ENCODE peak calls at places on chromosomes 2 and 18, in five cellular contexts. D is HEK293T, H is upper lobe of right lung, C is nucleus accumbens, X is PC-9. Y is an unnamed sample.

GRCh38 chr2:142131016-142131714 is at the start of gene LRP1B:
- DNase-seq in D (peak), H (peak), C (peak), X (peak), Y (peak)

GRCh38 chr2:173644146-173644545 is 289.5 kb downstream of the CDCA7 start:
- DNase-seq in D (no peak), H (no peak), C (no peak), X (no peak), Y (no peak)

GRCh38 chr2:50448556-50448955 is 583.4 kb downstream of the NRXN1 start:
- DNase-seq in D (no peak), H (no peak), C (no peak), X (no peak), Y (no peak)

GRCh38 chr2:7007846-7008741 is 90.9 kb downstream of the RNF144A start:
- DNase-seq in D (no peak), H (peak), C (peak), X (peak), Y (peak)

GRCh38 chr2:64595397-64596160 is 58.1 kb downstream of the SERTAD2 start:
- DNase-seq in D (no peak), H (no peak), C (no peak), X (no peak), Y (peak)

GRCh38 chr2:109604597-109604996 is 9.2 kb downstream of the SEPTIN10 start:
- DNase-seq in D (no peak), H (peak), C (no peak), X (peak), Y (peak)

GRCh38 chr2:190023860-190024259 is 38.7 kb downstream of the MSTN start:
- DNase-seq in D (peak), H (no peak), C (no peak), X (no peak), Y (peak)

GRCh38 chr2:100877555-100877954 is 57.6 kb downstream of the NPAS2 start:
- DNase-seq in D (no peak), H (no peak), C (no peak), X (no peak), Y (no peak)

GRCh38 chr18:78510636-78511035 is 469.0 kb upstream of the SALL3 start:
- DNase-seq in D (no peak), H (no peak), C (no peak), X (no peak), Y (no peak)

GRCh38 chr2:154293864-154294263 is 404.6 kb upstream of the KCNJ3 start:
- DNase-seq in D (no peak), H (no peak), C (no peak), X (no peak), Y (no peak)

GRCh38 chr2:235576337-235576910 is 82.6 kb downstream of the AGAP1 start:
- DNase-seq in D (no peak), H (no peak), C (no peak), X (no peak), Y (no peak)

GRCh38 chr18:21757833-21758232 is 17.2 kb downstream of the MIB1 start:
- DNase-seq in D (no peak), H (no peak), C (no peak), X (no peak), Y (no peak)

GRCh38 chr2:113039158-113039557 is 13.5 kb downstream of the IL36B start:
- DNase-seq in D (no peak), H (no peak), C (no peak), X (no peak), Y (no peak)

GRCh38 chr2:26711457-26712155 is 19.1 kb downstream of the KCNK3 start:
- DNase-seq in D (no peak), H (no peak), C (no peak), X (no peak), Y (no peak)

GRCh38 chr18:58721586-58722160 is 50.4 kb downstream of the MALT1 start:
- DNase-seq in D (no peak), H (no peak), C (no peak), X (no peak), Y (no peak)